ENCODE peak calls at places on chromosomes 6 and 20, in six cellular contexts. G is lower leg skin; E is T follicular helper cell; Y is activated T-helper 1 cell treated with anti-CD3 and anti-CD28 coated beads, Interleukin-2, amount 50 U/mL, for 16 hours; Z is GM19239; A is AG20443. L is an unnamed sample.

GRCh38 chr6:129766959-129767728 is 57.2 kb upstream of the ARHGAP18 start:
- DNase-seq in G (no peak), E (peak; percentile 15), Y (peak; percentile 43), Z (no peak), A (peak; percentile 59), L (peak; percentile 65)

GRCh38 chr6:48249071-48249470 is 138.1 kb upstream of the PTCHD4 start:
- DNase-seq in G (no peak), E (no peak), Y (no peak), Z (no peak), A (no peak), L (no peak)

GRCh38 chr6:144585217-144585814 is 300.2 kb downstream of the UTRN start:
- DNase-seq in G (no peak), E (no peak), Y (no peak), Z (no peak), A (peak; percentile 9), L (peak; percentile 21)

GRCh38 chr20:64058536-64058935 is 4.5 kb upstream of the TCEA2 start:
- DNase-seq in G (no peak), E (no peak), Y (no peak), Z (no peak), A (no peak), L (no peak)

GRCh38 chr6:2384518-2384917 is 139.1 kb upstream of the GMDS start:
- DNase-seq in G (no peak), E (no peak), Y (no peak), Z (no peak), A (no peak), L (no peak)

GRCh38 chr20:45288376-45288775 is 18.3 kb upstream of the RBPJL start:
- DNase-seq in G (no peak), E (no peak), Y (no peak), Z (no peak), A (no peak), L (no peak)

GRCh38 chr6:157151989-157152388 is 171.3 kb downstream of the TMEM242 start:
- DNase-seq in G (no peak), E (no peak), Y (no peak), Z (no peak), A (no peak), L (no peak)

GRCh38 chr6:33029297-33030184 is 20.1 kb upstream of the HLA-DOA start:
- DNase-seq in G (peak; percentile 42), E (no peak), Y (no peak), Z (no peak), A (no peak), L (no peak)

GRCh38 chr20:63974402-63975200 is 4.8 kb downstream of the SAMD10 start:
- DNase-seq in G (no peak), E (no peak), Y (no peak), Z (no peak), A (no peak), L (no peak)

GRCh38 chr20:50583422-50584150 is 73.4 kb downstream of the PTPN1 start:
- DNase-seq in G (no peak), E (no peak), Y (no peak), Z (no peak), A (no peak), L (no peak)

GRCh38 chr6:33838979-33839378 is 35.2 kb upstream of the MLN start:
- DNase-seq in G (no peak), E (no peak), Y (no peak), Z (no peak), A (no peak), L (no peak)

GRCh38 chr6:89286516-89286915 is 28.6 kb downstream of the GABRR2 start:
- DNase-seq in G (no peak), E (no peak), Y (no peak), Z (no peak), A (no peak), L (no peak)

GRCh38 chr6:2222275-2222842 is 23.0 kb downstream of the GMDS start:
- DNase-seq in G (no peak), E (no peak), Y (no peak), Z (no peak), A (no peak), L (no peak)

GRCh38 chr6:126112171-126112632 is 125.9 kb downstream of the TRMT11 start:
- DNase-seq in G (no peak), E (no peak), Y (no peak), Z (no peak), A (peak; percentile 20), L (no peak)

GRCh38 chr20:45836841-45837240 is 3.2 kb downstream of the SNX21 start:
- DNase-seq in G (no peak), E (no peak), Y (no peak), Z (no peak), A (no peak), L (no peak)

GRCh38 chr6:38443341-38443740 is 196.4 kb downstream of the BTBD9 start:
- DNase-seq in G (no peak), E (no peak), Y (no peak), Z (no peak), A (no peak), L (no peak)

GRCh38 chr6:17431581-17431980 is 38.2 kb downstream of the CAP2 start:
- DNase-seq in G (no peak), E (no peak), Y (no peak), Z (no peak), A (peak; percentile 65), L (peak; percentile 18)

GRCh38 chr20:21437816-21438215 is 40.5 kb upstream of the NKX2-4 start:
- DNase-seq in G (no peak), E (no peak), Y (no peak), Z (no peak), A (no peak), L (no peak)

GRCh38 chr6:157061770-157062594 is 261.3 kb downstream of the TMEM242 start:
- DNase-seq in G (no peak), E (no peak), Y (no peak), Z (no peak), A (no peak), L (no peak)

GRCh38 chr6:83592770-83593394 is 80.5 kb downstream of the PRSS35 start:
- DNase-seq in G (no peak), E (no peak), Y (no peak), Z (peak; percentile 13), A (peak; percentile 23), L (peak; percentile 33)

GRCh38 chr20:32888636-32889035 is 29.9 kb downstream of the EFCAB8 start:
- DNase-seq in G (no peak), E (no peak), Y (no peak), Z (no peak), A (no peak), L (no peak)

GRCh38 chr6:35124356-35124755 is 16.8 kb downstream of the TCP11 start:
- DNase-seq in G (no peak), E (no peak), Y (no peak), Z (no peak), A (no peak), L (no peak)

GRCh38 chr6:47097092-47097945 is 55.2 kb upstream of the ADGRF1 start:
- DNase-seq in G (peak; percentile 59), E (no peak), Y (no peak), Z (peak; percentile 55), A (peak; percentile 87), L (peak; percentile 71)

GRCh38 chr20:45341939-45342862 is 6.0 kb downstream of the SDC4 start:
- DNase-seq in G (peak; percentile 48), E (no peak), Y (no peak), Z (no peak), A (peak; percentile 56), L (peak; percentile 80)

GRCh38 chr6:141041596-141042087 is 1091.1 kb upstream of the GJE1 start:
- DNase-seq in G (no peak), E (no peak), Y (no peak), Z (no peak), A (no peak), L (no peak)

L was measured in iPS-NIHi11.